ENCODE peak calls at places on chromosomes 13 and 19, in six cellular contexts. One of them, this sample, is unnamed. For H3K4me1, the result is how much of the 10 kb centered on the place peaks cover.

GRCh38 chr19:40193587-40193849 is 2.3 kb downstream of the MAP3K10 start:
- DNase-seq in esophagus squamous epithelium: no peak
- DNase-seq in osteoblast: no peak
- DNase-seq in CD8-positive, alpha-beta T cell: no peak
- DNase-seq in tibial nerve: no peak
- DNase-seq in psoas muscle: no peak
- DNase-seq in this sample: no peak

GRCh38 chr19:12055784-12056183 is 3.0 kb upstream of the ZNF878 start:
- DNase-seq in CD8-positive, alpha-beta T cell: no peak
- DNase-seq in esophagus squamous epithelium: no peak
- DNase-seq in psoas muscle: no peak
- DNase-seq in osteoblast: no peak
- DNase-seq in tibial nerve: no peak
- DNase-seq in this sample: no peak

GRCh38 chr19:12792048-12792852 is 964 bp downstream of the JUNB start:
- DNase-seq in esophagus squamous epithelium: no peak
- DNase-seq in psoas muscle: peak
- DNase-seq in osteoblast: peak
- DNase-seq in tibial nerve: no peak
- DNase-seq in CD8-positive, alpha-beta T cell: peak
- DNase-seq in this sample: peak

GRCh38 chr13:22926176-22927007 is 254.4 kb upstream of the SGCG start:
- DNase-seq in osteoblast: peak
- DNase-seq in CD8-positive, alpha-beta T cell: no peak
- DNase-seq in esophagus squamous epithelium: no peak
- DNase-seq in psoas muscle: peak
- DNase-seq in tibial nerve: peak
- DNase-seq in this sample: peak

GRCh38 chr19:7901337-7901736 is 2.3 kb upstream of the MAP2K7 start:
- DNase-seq in CD8-positive, alpha-beta T cell: no peak
- DNase-seq in tibial nerve: no peak
- DNase-seq in osteoblast: peak
- DNase-seq in esophagus squamous epithelium: no peak
- DNase-seq in psoas muscle: no peak
- DNase-seq in this sample: no peak

GRCh38 chr13:43520331-43520730 is 266.4 kb downstream of the ENOX1 start:
- DNase-seq in esophagus squamous epithelium: no peak
- DNase-seq in tibial nerve: no peak
- DNase-seq in CD8-positive, alpha-beta T cell: no peak
- DNase-seq in psoas muscle: no peak
- DNase-seq in osteoblast: no peak
- DNase-seq in this sample: no peak

GRCh38 chr13:100773923-100774641 is 99.5 kb upstream of the TMTC4 start:
- DNase-seq in tibial nerve: no peak
- DNase-seq in CD8-positive, alpha-beta T cell: no peak
- DNase-seq in osteoblast: no peak
- DNase-seq in esophagus squamous epithelium: no peak
- DNase-seq in psoas muscle: no peak
- DNase-seq in this sample: no peak

GRCh38 chr13:52127783-52128702 is 830 bp downstream of the NEK5 start:
- DNase-seq in osteoblast: peak
- DNase-seq in CD8-positive, alpha-beta T cell: peak
- DNase-seq in tibial nerve: no peak
- DNase-seq in psoas muscle: no peak
- DNase-seq in esophagus squamous epithelium: no peak
- DNase-seq in this sample: peak

GRCh38 chr13:26985285-26985878 is 186.2 kb downstream of the USP12 start:
- DNase-seq in CD8-positive, alpha-beta T cell: peak
- DNase-seq in osteoblast: peak
- DNase-seq in tibial nerve: peak
- DNase-seq in psoas muscle: no peak
- DNase-seq in esophagus squamous epithelium: no peak
- DNase-seq in this sample: no peak

GRCh38 chr19:10018219-10018618 is 4.9 kb downstream of the RDH8 start:
- DNase-seq in psoas muscle: no peak
- DNase-seq in osteoblast: peak
- DNase-seq in CD8-positive, alpha-beta T cell: no peak
- DNase-seq in esophagus squamous epithelium: no peak
- DNase-seq in tibial nerve: no peak
- DNase-seq in this sample: no peak
- H3K27ac ChIP-seq in psoas muscle: no peak
- H3K27ac ChIP-seq in osteoblast: peak
- H3K27ac ChIP-seq in CD8-positive, alpha-beta T cell: no peak
- H3K27ac ChIP-seq in esophagus squamous epithelium: no peak
- H3K27ac ChIP-seq in tibial nerve: no peak
- H3K27ac ChIP-seq in this sample: no peak

GRCh38 chr19:1002600-1002999 is 2.4 kb downstream of the GRIN3B start:
- DNase-seq in psoas muscle: no peak
- DNase-seq in tibial nerve: no peak
- DNase-seq in CD8-positive, alpha-beta T cell: no peak
- DNase-seq in osteoblast: no peak
- DNase-seq in esophagus squamous epithelium: no peak
- DNase-seq in this sample: no peak

GRCh38 chr19:999379-999719 is 870 bp upstream of the GRIN3B start:
- DNase-seq in esophagus squamous epithelium: no peak
- DNase-seq in osteoblast: no peak
- DNase-seq in CD8-positive, alpha-beta T cell: no peak
- DNase-seq in tibial nerve: no peak
- DNase-seq in psoas muscle: no peak
- DNase-seq in this sample: no peak

GRCh38 chr19:1001538-1002166 is 1.4 kb downstream of the GRIN3B start:
- DNase-seq in tibial nerve: no peak
- DNase-seq in osteoblast: peak
- DNase-seq in psoas muscle: peak
- DNase-seq in CD8-positive, alpha-beta T cell: peak
- DNase-seq in esophagus squamous epithelium: no peak
- DNase-seq in this sample: peak

GRCh38 chr19:1000095-1000494 is at the start of gene GRIN3B:
- DNase-seq in CD8-positive, alpha-beta T cell: peak
- DNase-seq in psoas muscle: peak
- DNase-seq in osteoblast: peak
- DNase-seq in esophagus squamous epithelium: no peak
- DNase-seq in tibial nerve: no peak
- DNase-seq in this sample: peak

GRCh38 chr19:1000591-1001537 is 645 bp downstream of the GRIN3B start:
- DNase-seq in psoas muscle: no peak
- DNase-seq in tibial nerve: no peak
- DNase-seq in CD8-positive, alpha-beta T cell: no peak
- DNase-seq in esophagus squamous epithelium: no peak
- DNase-seq in osteoblast: no peak
- DNase-seq in this sample: no peak
- H3K4me3 ChIP-seq in psoas muscle: no peak
- H3K4me3 ChIP-seq in tibial nerve: no peak
- H3K4me3 ChIP-seq in CD8-positive, alpha-beta T cell: no peak
- H3K4me3 ChIP-seq in esophagus squamous epithelium: peak
- H3K4me3 ChIP-seq in osteoblast: no peak
- H3K4me3 ChIP-seq in this sample: no peak

GRCh38 chr19:6271721-6272410 is 7.9 kb downstream of the MLLT1 start:
- DNase-seq in osteoblast: peak
- DNase-seq in esophagus squamous epithelium: no peak
- DNase-seq in psoas muscle: peak
- DNase-seq in CD8-positive, alpha-beta T cell: no peak
- DNase-seq in tibial nerve: peak
- DNase-seq in this sample: peak

GRCh38 chr19:6271251-6271650 is 8.5 kb downstream of the MLLT1 start:
- DNase-seq in esophagus squamous epithelium: no peak
- DNase-seq in osteoblast: peak
- DNase-seq in psoas muscle: no peak
- DNase-seq in tibial nerve: no peak
- DNase-seq in CD8-positive, alpha-beta T cell: no peak
- DNase-seq in this sample: no peak

GRCh38 chr19:6270822-6271221 is 9.0 kb downstream of the MLLT1 start:
- DNase-seq in esophagus squamous epithelium: no peak
- DNase-seq in psoas muscle: no peak
- DNase-seq in osteoblast: peak
- DNase-seq in tibial nerve: no peak
- DNase-seq in CD8-positive, alpha-beta T cell: no peak
- DNase-seq in this sample: no peak

GRCh38 chr19:6269101-6269886 is 10.5 kb downstream of the MLLT1 start:
- DNase-seq in tibial nerve: no peak
- DNase-seq in esophagus squamous epithelium: no peak
- DNase-seq in psoas muscle: no peak
- DNase-seq in osteoblast: peak
- DNase-seq in CD8-positive, alpha-beta T cell: no peak
- DNase-seq in this sample: no peak

GRCh38 chr19:6270076-6270745 is 9.6 kb downstream of the MLLT1 start:
- DNase-seq in osteoblast: peak
- DNase-seq in psoas muscle: no peak
- DNase-seq in tibial nerve: no peak
- DNase-seq in CD8-positive, alpha-beta T cell: no peak
- DNase-seq in esophagus squamous epithelium: no peak
- DNase-seq in this sample: no peak
- H3K4me1 ChIP-seq in osteoblast: half or more
- H3K4me1 ChIP-seq in psoas muscle: half or more
- H3K4me1 ChIP-seq in tibial nerve: under half
- H3K4me1 ChIP-seq in CD8-positive, alpha-beta T cell: under half
- H3K4me1 ChIP-seq in esophagus squamous epithelium: half or more
- H3K4me1 ChIP-seq in this sample: under half

GRCh38 chr13:79318664-79319063 is 87.4 kb downstream of the RBM26 start:
- DNase-seq in psoas muscle: no peak
- DNase-seq in CD8-positive, alpha-beta T cell: no peak
- DNase-seq in esophagus squamous epithelium: no peak
- DNase-seq in osteoblast: no peak
- DNase-seq in tibial nerve: no peak
- DNase-seq in this sample: no peak
- H3K27ac ChIP-seq in psoas muscle: no peak
- H3K27ac ChIP-seq in CD8-positive, alpha-beta T cell: no peak
- H3K27ac ChIP-seq in esophagus squamous epithelium: no peak
- H3K27ac ChIP-seq in osteoblast: no peak
- H3K27ac ChIP-seq in tibial nerve: no peak
- H3K27ac ChIP-seq in this sample: no peak

DNA sequence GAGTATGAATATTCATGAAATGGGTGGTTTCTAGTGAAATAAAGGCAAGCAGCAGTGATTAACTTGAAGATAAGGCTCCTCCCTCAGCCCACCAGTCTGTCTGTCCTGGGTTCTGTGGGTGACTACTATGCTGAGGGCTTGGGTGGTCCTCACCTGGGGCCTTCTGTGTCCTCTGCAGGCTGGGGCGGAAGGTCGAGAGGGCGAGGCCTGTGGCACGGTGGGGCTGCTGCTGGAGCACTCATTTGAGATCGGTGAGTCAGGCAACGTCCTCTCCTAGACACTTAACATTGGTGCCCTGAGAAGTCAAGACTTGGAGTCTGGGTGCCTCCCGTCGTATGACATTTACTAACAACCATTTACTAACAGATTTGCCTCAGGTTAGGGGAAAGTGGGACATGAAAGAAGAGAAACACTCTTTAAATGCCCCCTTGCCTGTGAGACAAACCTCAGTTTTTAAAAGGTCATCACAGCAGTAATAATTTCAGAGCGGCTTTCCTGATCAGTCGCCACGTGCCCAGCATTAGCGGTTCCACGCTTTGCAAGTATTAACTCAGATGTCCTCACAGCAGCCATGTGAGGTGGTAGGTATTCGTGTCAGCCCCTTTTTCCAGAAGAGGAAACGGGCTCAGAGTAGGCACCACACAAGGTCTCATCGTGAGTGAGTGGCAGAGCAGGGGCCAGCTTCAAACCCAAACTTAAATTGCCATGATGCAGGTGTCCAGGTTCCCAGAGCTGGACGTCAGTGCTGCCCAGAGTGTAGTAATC is 1.3 kb upstream of the GARIN5A start:
- DNase-seq in psoas muscle: peak
- DNase-seq in osteoblast: no peak
- DNase-seq in CD8-positive, alpha-beta T cell: no peak
- DNase-seq in tibial nerve: no peak
- DNase-seq in esophagus squamous epithelium: no peak
- DNase-seq in this sample: no peak
- H3K4me3 ChIP-seq in psoas muscle: peak
- H3K4me3 ChIP-seq in osteoblast: peak
- H3K4me3 ChIP-seq in CD8-positive, alpha-beta T cell: no peak
- H3K4me3 ChIP-seq in tibial nerve: no peak
- H3K4me3 ChIP-seq in esophagus squamous epithelium: peak
- H3K4me3 ChIP-seq in this sample: peak

DNA sequence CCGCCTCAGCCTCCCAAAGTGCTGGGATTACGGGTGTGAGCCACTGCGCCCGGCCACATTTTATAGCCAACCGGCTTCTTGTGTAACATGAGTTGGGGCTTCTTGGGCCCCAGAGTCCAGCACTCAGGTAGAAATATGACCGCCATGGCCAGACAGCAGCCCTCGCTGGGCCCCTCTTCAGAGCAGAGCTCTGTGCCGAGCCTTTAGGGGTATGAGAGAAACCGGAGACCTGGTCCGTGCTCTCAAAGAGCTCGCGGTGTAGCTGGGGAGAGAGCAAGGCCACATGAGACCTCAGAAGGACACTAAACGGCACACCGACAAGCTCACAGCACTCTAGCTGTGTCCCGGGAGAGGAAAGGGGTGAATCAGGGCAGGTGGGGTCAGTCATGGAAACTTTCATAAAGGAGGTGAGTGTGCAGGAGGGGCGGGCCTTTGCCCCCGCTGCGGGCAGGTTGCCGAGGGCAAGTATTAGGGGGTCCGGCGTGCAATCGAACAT is 15.8 kb downstream of the ACTN4 start:
- DNase-seq in osteoblast: peak
- DNase-seq in tibial nerve: no peak
- DNase-seq in esophagus squamous epithelium: no peak
- DNase-seq in CD8-positive, alpha-beta T cell: no peak
- DNase-seq in psoas muscle: peak
- DNase-seq in this sample: no peak
- H3K4me1 ChIP-seq in osteoblast: half or more
- H3K4me1 ChIP-seq in tibial nerve: half or more
- H3K4me1 ChIP-seq in esophagus squamous epithelium: half or more
- H3K4me1 ChIP-seq in CD8-positive, alpha-beta T cell: half or more
- H3K4me1 ChIP-seq in psoas muscle: half or more
- H3K4me1 ChIP-seq in this sample: half or more

This sample was measured in heart right ventricle.